ENCODE peak calls at places on chromosomes 2 and 18, in five cellular contexts. Y, E, K, F and Z are unnamed samples.
A peak's percentile ranks its signal among the peaks of the same experiment; 100 is the strongest.

GRCh38 chr2:240946046-240946445 is 39.9 kb downstream of the CROCC2 start:
- DNase-seq in F (no peak), K (no peak), E (no peak), Y (no peak), Z (no peak)

GRCh38 chr2:233449071-233449901 is 95.0 kb downstream of the DGKD start:
- DNase-seq in K (peak; percentile 38), Y (peak; percentile 48), E (peak; percentile 78), F (peak; percentile 47), Z (peak; percentile 67)

GRCh38 chr2:685421-685820 is 8.2 kb upstream of the TMEM18 start:
- DNase-seq in Y (no peak), F (no peak), E (no peak), K (no peak), Z (no peak)

GRCh38 chr2:20483496-20483895 is 36.6 kb downstream of the RHOB start:
- DNase-seq in K (no peak), E (no peak), F (no peak), Y (no peak), Z (no peak)

GRCh38 chr2:199459286-199460100 is 1.8 kb upstream of the SATB2 start:
- DNase-seq in K (peak; percentile 82), Y (peak; percentile 95), F (peak; percentile 95), E (peak; percentile 98), Z (peak; percentile 97)

GRCh38 chr2:63035169-63035568 is 15.5 kb upstream of the OTX1 start:
- DNase-seq in Y (no peak), F (no peak), E (no peak), K (no peak), Z (no peak)

GRCh38 chr2:55842009-55842408 is 81.6 kb downstream of the EFEMP1 start:
- DNase-seq in F (no peak), K (no peak), E (no peak), Y (peak; percentile 57), Z (peak; percentile 85)

GRCh38 chr2:24203029-24203786 is 28.4 kb downstream of the FAM228A start:
- DNase-seq in K (no peak), F (no peak), E (peak; percentile 31), Y (no peak), Z (no peak)

GRCh38 chr2:40256649-40257048 is 195.2 kb downstream of the SLC8A1 start:
- DNase-seq in K (peak; percentile 51), E (peak; percentile 87), F (peak; percentile 15), Y (no peak), Z (no peak)

GRCh38 chr18:35436076-35436649 is 59.0 kb upstream of the ZNF396 start:
- DNase-seq in K (no peak), Y (peak; percentile 58), E (no peak), F (no peak), Z (no peak)

GRCh38 chr2:127627740-127628571 is 18.0 kb upstream of the GPR17 start:
- DNase-seq in K (no peak), E (no peak), Y (no peak), F (no peak), Z (no peak)

GRCh38 chr2:102736174-102736606 is 25.6 kb upstream of the TMEM182 start:
- DNase-seq in Y (peak; percentile 20), K (no peak), F (peak; percentile 5), E (peak; percentile 41), Z (peak; percentile 55)

GRCh38 chr2:63589148-63589972 is 597 bp downstream of the MDH1 start:
- DNase-seq in E (peak; percentile 73), K (no peak), Y (no peak), F (no peak), Z (peak; percentile 10)

GRCh38 chr2:218962859-218963492 is 3.5 kb downstream of the CDK5R2 start:
- DNase-seq in F (peak; percentile 94), E (peak; percentile 98), Y (peak; percentile 73), K (peak; percentile 91), Z (peak; percentile 42)

GRCh38 chr18:36578871-36579270 is 249.9 kb downstream of the TPGS2 start:
- DNase-seq in Y (peak; percentile 62), E (no peak), F (no peak), K (no peak), Z (peak; percentile 48)

GRCh38 chr2:117856415-117857210 is 42.1 kb downstream of the DDX18 start:
- DNase-seq in K (no peak), Y (peak; percentile 96), F (no peak), E (peak; percentile 57), Z (peak; percentile 85)

GRCh38 chr2:108219688-108220087 is 20.1 kb upstream of the SULT1C3 start:
- DNase-seq in K (no peak), F (no peak), E (no peak), Y (no peak), Z (no peak)

DNA sequence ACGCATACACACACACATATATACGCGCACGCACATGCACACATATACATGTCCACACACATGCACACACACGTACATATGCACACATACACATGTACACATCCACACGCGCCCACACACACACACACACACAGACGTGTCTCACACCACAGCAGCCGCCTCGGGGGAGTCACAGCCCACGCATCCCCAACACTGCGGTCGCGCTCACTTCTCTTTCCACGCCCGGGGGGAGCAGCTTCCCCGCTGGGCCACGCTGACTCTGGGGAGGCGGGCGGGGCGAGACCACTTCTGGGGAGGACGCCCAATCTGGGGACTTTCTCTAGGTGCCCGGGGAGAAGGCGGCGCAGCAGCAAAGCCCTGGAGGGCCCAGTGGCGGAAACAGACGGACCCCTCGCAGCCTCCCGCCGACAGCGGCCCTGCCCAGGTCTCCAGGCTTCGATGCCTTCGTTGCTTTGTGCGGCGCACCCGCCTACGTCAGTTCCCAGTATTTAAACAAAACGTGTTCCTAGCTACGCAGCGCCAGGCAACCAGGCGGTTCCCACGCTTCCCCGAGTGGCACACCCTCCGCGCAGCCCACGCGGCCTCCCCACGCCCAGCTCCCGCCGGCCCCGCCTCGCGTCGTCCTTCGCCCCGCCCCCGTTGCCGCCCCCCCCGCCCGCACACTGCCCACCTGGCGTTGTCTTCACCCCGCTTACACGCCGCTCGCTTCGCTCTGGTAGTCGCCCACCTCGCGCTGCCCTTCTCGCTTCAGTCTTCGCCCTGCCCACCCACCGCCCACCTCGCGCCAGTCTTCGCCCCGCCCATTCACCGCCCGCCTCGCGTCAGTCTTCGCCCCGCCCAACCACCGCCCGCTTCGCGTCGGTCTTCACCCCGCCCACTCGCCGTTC is 810 bp upstream of the RBFA start:
- DNase-seq in K (peak; percentile 9), Y (peak; percentile 44), F (no peak), E (no peak), Z (peak; percentile 96)
- H3K4me3 ChIP-seq in K (peak overlapping the region; percentile 72), Y (peak overlapping the region; percentile 58), F (peak overlapping the region; percentile 85), E (peak overlapping the region; percentile 78), Z (peak overlapping the region; percentile 91)

DNA sequence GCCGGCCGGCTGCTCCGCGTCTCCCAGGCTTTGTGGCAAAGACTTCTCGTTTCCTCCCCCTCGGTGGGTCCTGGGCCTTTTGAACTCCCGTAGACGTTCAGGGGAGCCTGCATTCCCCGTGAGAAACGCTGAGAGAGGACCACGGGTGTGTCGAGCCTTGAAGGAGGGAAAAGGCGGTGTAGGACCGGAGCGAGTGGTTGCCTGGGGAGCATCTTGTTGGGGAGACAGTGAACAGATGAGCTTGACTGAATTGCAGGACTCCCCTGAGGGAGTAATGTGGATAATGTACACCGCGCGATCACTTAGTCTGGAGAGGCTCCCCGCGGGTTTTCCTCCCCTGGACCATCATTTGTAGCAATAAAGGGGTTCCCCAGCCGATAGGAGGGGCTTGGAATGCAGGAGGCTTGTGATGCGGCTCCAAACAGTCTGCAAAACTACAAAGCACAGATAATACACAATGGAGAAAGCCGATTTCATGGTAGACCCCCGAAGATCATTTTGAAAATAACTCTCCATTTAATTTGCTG is 769 bp downstream of the ALMS1 start:
- DNase-seq in E (no peak), Y (no peak), K (no peak), F (no peak), Z (peak; percentile 61)
- H2BK15ac ChIP-seq in E (no peak overlapping the region), Y (no peak overlapping the region), K (no peak overlapping the region), F (peak overlapping the region; percentile 38), Z (peak overlapping the region; percentile 9)

DNA sequence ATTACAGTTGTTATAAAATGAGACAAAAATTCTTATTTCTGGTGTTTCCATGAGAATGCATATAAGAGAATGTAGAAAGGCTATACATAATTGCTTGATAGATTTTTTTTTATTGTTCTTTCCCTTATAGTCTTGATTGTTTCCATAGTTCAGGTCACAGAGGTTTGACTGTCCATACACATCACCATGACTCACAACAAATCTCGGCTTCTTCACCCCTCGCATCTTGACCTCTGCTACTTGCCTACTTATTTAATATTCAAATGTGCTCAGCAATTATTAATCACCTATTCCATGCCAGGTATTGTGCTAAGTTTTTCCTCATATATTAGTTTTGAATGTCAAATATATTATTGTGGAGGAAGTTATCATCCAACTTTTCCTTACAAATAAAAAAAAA is 789.6 kb downstream of the RNF144A start:
- DNase-seq in F (no peak), E (no peak), K (no peak), Y (no peak), Z (no peak)
- H3K4me3 ChIP-seq in F (no peak overlapping the region), E (no peak overlapping the region), K (no peak overlapping the region), Y (no peak overlapping the region), Z (no peak overlapping the region)

GRCh38 chr2:86253424-86253823 is 54.2 kb downstream of the MRPL35 start:
- DNase-seq in E (no peak), K (no peak), F (no peak), Y (no peak), Z (no peak)
- H2BK15ac ChIP-seq in E (no peak overlapping the region), K (no peak overlapping the region), F (no peak overlapping the region), Y (no peak overlapping the region), Z (no peak overlapping the region)

DNA sequence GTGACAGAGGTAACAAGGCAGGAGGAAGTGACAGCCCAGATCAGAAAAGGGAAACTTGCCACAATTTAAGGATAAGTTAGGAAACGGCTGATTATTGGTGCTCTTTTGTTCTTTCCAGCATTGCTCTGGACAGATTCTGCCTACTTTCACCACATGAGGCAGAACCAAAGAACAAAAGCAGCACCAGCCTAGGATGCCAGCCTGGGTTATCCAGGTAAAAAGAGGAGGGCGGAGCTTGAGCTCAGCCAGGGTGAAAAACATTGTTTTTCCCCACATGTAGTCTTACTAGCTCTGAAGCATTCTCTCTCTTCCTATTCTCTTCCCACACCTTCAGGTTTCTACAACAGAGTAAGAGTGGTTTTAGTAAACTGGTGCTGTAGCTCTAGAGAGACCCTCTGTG is 300.5 kb downstream of the TMX3 start:
- DNase-seq in E (no peak), K (no peak), F (no peak), Y (no peak), Z (no peak)
- H3K4me3 ChIP-seq in E (no peak overlapping the region), K (no peak overlapping the region), F (no peak overlapping the region), Y (no peak overlapping the region), Z (no peak overlapping the region)

DNA sequence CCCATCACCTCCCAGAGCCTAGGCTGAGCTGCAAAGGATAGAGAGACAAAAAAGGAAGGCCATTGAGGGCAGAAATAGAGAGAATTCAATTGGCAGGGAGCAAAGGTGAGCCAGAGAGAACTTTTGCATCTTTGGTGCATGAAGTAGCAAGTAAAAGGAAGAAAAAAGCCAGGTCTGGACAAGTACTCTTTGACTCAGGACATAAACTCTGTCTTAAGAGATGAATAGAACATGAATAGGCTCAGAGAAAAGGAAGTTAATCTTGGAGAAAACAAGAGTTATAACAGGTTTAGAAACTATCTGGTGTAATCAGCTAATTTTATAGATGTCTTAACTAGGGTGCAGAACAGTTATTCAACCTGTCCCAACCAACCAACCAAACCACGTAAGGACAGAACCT is 95.2 kb downstream of the CNTNAP5 start:
- DNase-seq in K (no peak), Y (no peak), E (no peak), F (no peak), Z (no peak)
- H2BK15ac ChIP-seq in K (no peak overlapping the region), Y (no peak overlapping the region), E (no peak overlapping the region), F (no peak overlapping the region), Z (no peak overlapping the region)